ENCODE peak calls at places on chromosomes 7 and 10, in ten cellular contexts. G is H1, I is AG04449, X is right lobe of liver, V is testis, N is A549, K is GM06990, A is IMR-90, U is foreskin fibroblast, W is fibroblast of lung. Y is an unnamed sample.

GRCh38 chr7:119943932-119944600 is 328.9 kb upstream of the KCND2 start:
- DNase-seq in W (no peak), I (no peak), U (no peak), A (no peak), G (no peak), N (no peak), K (no peak), V (no peak), X (no peak), Y (no peak)

GRCh38 chr10:70913546-70914240 is 25.3 kb upstream of the PCBD1 start:
- DNase-seq in K (no peak), G (no peak), X (no peak), U (no peak), W (no peak), I (no peak), V (no peak), N (no peak), A (no peak), Y (no peak)

GRCh38 chr10:78178940-78179339 is 145.3 kb downstream of the RPS24 start:
- DNase-seq in N (no peak), V (no peak), I (no peak), G (no peak), U (no peak), K (no peak), W (peak; percentile 33), A (peak; percentile 56), X (peak; percentile 57), Y (no peak)

GRCh38 chr10:78594938-78595645 is 473.7 kb upstream of the ZMIZ1 start:
- DNase-seq in I (no peak), X (no peak), U (no peak), W (peak; percentile 15), K (no peak), V (no peak), A (no peak), G (no peak), N (no peak), Y (no peak)

GRCh38 chr7:16315280-16315679 is 106.1 kb downstream of the CRPPA start:
- DNase-seq in W (no peak), A (no peak), V (no peak), I (no peak), N (no peak), U (no peak), X (no peak), K (no peak), G (no peak), Y (no peak)

GRCh38 chr7:102412548-102412947 is 16.4 kb downstream of the PRKRIP1 start:
- DNase-seq in A (peak; percentile 13), N (peak; percentile 46), K (no peak), X (no peak), G (peak; percentile 76), V (peak; percentile 35), U (no peak), W (peak; percentile 25), I (no peak), Y (no peak)

GRCh38 chr10:59175538-59176240 is 754 bp upstream of the PHYHIPL start:
- DNase-seq in N (peak; percentile 8), X (peak; percentile 29), U (no peak), K (no peak), G (peak; percentile 62), W (no peak), V (peak; percentile 22), I (no peak), A (no peak), Y (no peak)

GRCh38 chr7:18356195-18356645 is 139.3 kb upstream of the HDAC9 start:
- DNase-seq in W (peak; percentile 53), V (no peak), G (no peak), X (no peak), I (no peak), N (peak; percentile 28), U (peak; percentile 16), A (peak; percentile 28), K (peak; percentile 26), Y (no peak)

GRCh38 chr10:124281666-124282065 is 137.1 kb downstream of the OAT start:
- DNase-seq in A (no peak), V (no peak), X (no peak), I (no peak), W (no peak), N (no peak), U (no peak), K (no peak), G (no peak), Y (no peak)

GRCh38 chr10:6877351-6878066 is 297.4 kb upstream of the PRKCQ start:
- DNase-seq in I (no peak), U (no peak), X (no peak), W (no peak), N (no peak), A (no peak), G (no peak), V (no peak), K (no peak), Y (no peak)

GRCh38 chr7:95104739-95105138 is 197.3 kb downstream of the PPP1R9A start:
- DNase-seq in X (no peak), K (no peak), N (peak; percentile 42), A (no peak), V (no peak), I (no peak), G (no peak), U (peak; percentile 1), W (no peak), Y (peak; percentile 93)

GRCh38 chr10:132588301-132589013 is 50.9 kb downstream of the INPP5A start:
- DNase-seq in I (no peak), X (no peak), N (no peak), V (peak; percentile 44), A (no peak), K (peak; percentile 57), U (no peak), G (no peak), W (no peak), Y (no peak)

GRCh38 chr10:51999089-51999488 is 299.7 kb upstream of the CSTF2T start:
- DNase-seq in N (no peak), A (no peak), U (peak; percentile 2), V (no peak), K (no peak), W (peak; percentile 25), I (no peak), X (no peak), G (no peak), Y (no peak)

GRCh38 chr10:12533723-12534122 is 184.4 kb downstream of the CAMK1D start:
- DNase-seq in I (no peak), N (no peak), G (peak; percentile 8), V (no peak), W (no peak), A (no peak), K (no peak), X (no peak), U (no peak), Y (no peak)

DNA sequence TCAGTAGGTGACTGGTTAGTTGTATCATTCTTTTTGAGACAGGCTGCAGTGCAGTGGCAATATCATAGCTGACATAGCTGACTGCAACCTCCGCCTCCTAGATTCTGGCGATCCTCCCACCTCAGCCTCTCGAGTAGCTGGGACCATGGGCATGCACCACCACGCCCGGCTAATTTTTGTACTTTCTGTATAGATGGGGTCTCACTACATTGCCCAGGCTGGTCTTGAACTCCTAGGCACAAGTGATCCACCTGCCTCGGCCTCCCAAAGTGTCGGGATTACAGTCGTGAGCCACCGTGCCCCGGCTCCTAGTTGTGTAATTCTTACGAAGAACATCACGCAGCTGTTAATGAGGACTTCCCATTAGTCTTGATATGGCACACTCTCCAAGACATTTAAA is 123.4 kb upstream of the VKORC1L1 start:
- DNase-seq in K (no peak), W (no peak), G (no peak), U (no peak), X (peak; percentile 38), V (no peak), A (no peak), I (no peak), N (no peak), Y (no peak)
- H3K4me3 ChIP-seq in K (no peak overlapping the region), W (no peak overlapping the region), G (peak overlapping the region; percentile 79), U (peak overlapping the region; percentile 97), X (no peak overlapping the region), V (no peak overlapping the region), A (no peak overlapping the region), I (no peak overlapping the region), N (no peak overlapping the region), Y (no peak overlapping the region)

DNA sequence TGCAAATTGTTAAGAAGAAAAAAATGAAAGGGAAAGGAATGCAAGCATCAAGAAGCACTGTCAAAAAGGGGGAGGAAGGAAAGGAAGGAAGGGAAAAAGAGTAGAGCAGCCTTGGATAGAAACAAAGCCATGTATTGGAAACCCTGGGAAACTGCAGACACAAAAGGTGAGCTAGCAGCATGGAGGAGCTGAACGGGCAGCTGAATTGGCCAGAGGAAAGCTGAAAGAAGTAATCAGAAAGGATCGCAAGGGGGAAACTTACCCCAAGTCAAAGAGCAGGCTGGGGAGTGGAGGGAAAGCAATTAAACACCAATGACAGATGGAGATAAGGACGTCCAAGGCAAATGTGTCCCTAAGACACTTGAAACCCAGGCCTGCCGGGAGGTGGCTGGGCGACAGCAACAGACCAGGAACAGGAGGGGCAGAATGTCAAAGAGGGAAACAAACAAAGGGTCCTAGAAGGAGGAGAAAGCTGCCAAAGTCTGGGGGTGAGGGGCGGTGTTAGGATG is 93.8 kb upstream of the SVIL start:
- DNase-seq in W (no peak), I (no peak), V (no peak), N (no peak), G (no peak), A (no peak), U (no peak), K (no peak), X (no peak), Y (no peak)
- H3K4me3 ChIP-seq in W (no peak overlapping the region), I (no peak overlapping the region), V (no peak overlapping the region), N (no peak overlapping the region), G (peak overlapping the region; percentile 20), A (no peak overlapping the region), U (no peak overlapping the region), K (no peak overlapping the region), X (no peak overlapping the region), Y (no peak overlapping the region)

GRCh38 chr7:45105588-45106188 is 5.8 kb downstream of the TBRG4 start:
- DNase-seq in A (no peak), X (no peak), V (no peak), I (no peak), K (no peak), N (no peak), U (no peak), W (no peak), G (no peak), Y (no peak)
- H3K4me3 ChIP-seq in A (no peak overlapping the region), X (no peak overlapping the region), V (no peak overlapping the region), I (no peak overlapping the region), K (no peak overlapping the region), N (no peak overlapping the region), U (no peak overlapping the region), W (no peak overlapping the region), G (no peak overlapping the region), Y (no peak overlapping the region)

GRCh38 chr7:5172196-5172800 is 17.7 kb upstream of the WIPI2 start:
- DNase-seq in U (no peak), G (no peak), N (no peak), X (no peak), V (no peak), A (no peak), I (no peak), K (no peak), W (no peak), Y (no peak)

GRCh38 chr7:5179756-5180155 is 10.3 kb upstream of the WIPI2 start:
- DNase-seq in I (no peak), K (no peak), A (no peak), U (no peak), N (no peak), V (no peak), G (no peak), X (no peak), W (no peak), Y (no peak)

GRCh38 chr7:5173490-5173889 is 16.5 kb upstream of the WIPI2 start:
- DNase-seq in A (no peak), N (no peak), U (no peak), V (no peak), I (no peak), W (no peak), X (no peak), K (no peak), G (no peak), Y (no peak)

GRCh38 chr7:5177060-5177459 is 13.0 kb upstream of the WIPI2 start:
- DNase-seq in K (no peak), W (peak; percentile 89), X (peak; percentile 94), U (peak; percentile 85), A (peak; percentile 87), V (peak; percentile 83), I (no peak), G (no peak), N (peak; percentile 41), Y (no peak)
- H3K4me3 ChIP-seq in K (no peak overlapping the region), W (no peak overlapping the region), X (no peak overlapping the region), U (no peak overlapping the region), A (no peak overlapping the region), V (no peak overlapping the region), I (no peak overlapping the region), G (no peak overlapping the region), N (no peak overlapping the region), Y (no peak overlapping the region)